ENCODE peak calls at places on chromosomes 4 and X, in five cellular contexts. One of them, this sample, is unnamed.

GRCh38 chrX:19889582-19890342 is 2.4 kb upstream of the SH3KBP1 start:
- DNase-seq in cardiac fibroblast: peak
- DNase-seq in right cardiac atrium: no peak
- DNase-seq in fibroblast of the aortic adventitia: peak
- DNase-seq in cardiac muscle cell: peak
- DNase-seq in this sample: no peak

GRCh38 chr4:3767569-3768288 is 1.5 kb downstream of the ADRA2C start:
- DNase-seq in cardiac fibroblast: no peak
- DNase-seq in right cardiac atrium: peak
- DNase-seq in fibroblast of the aortic adventitia: peak
- DNase-seq in cardiac muscle cell: peak
- DNase-seq in this sample: no peak

GRCh38 chr4:100895572-100896197 is 377.9 kb upstream of the EMCN start:
- DNase-seq in cardiac fibroblast: no peak
- DNase-seq in right cardiac atrium: no peak
- DNase-seq in fibroblast of the aortic adventitia: peak
- DNase-seq in cardiac muscle cell: no peak
- DNase-seq in this sample: no peak

GRCh38 chrX:9597361-9598035 is 132.6 kb downstream of the TBL1X start:
- DNase-seq in cardiac fibroblast: no peak
- DNase-seq in right cardiac atrium: no peak
- DNase-seq in fibroblast of the aortic adventitia: no peak
- DNase-seq in cardiac muscle cell: no peak
- DNase-seq in this sample: no peak

GRCh38 chr4:164779811-164780216 is 25.9 kb downstream of the SMIM31 start:
- DNase-seq in cardiac fibroblast: peak
- DNase-seq in right cardiac atrium: no peak
- DNase-seq in fibroblast of the aortic adventitia: peak
- DNase-seq in cardiac muscle cell: peak
- DNase-seq in this sample: no peak

GRCh38 chr4:3107271-3108185 is 33.0 kb downstream of the HTT start:
- DNase-seq in cardiac fibroblast: no peak
- DNase-seq in right cardiac atrium: no peak
- DNase-seq in fibroblast of the aortic adventitia: peak
- DNase-seq in cardiac muscle cell: no peak
- DNase-seq in this sample: no peak

GRCh38 chr4:8391972-8392371 is 48.6 kb downstream of the ACOX3 start:
- DNase-seq in cardiac fibroblast: peak
- DNase-seq in right cardiac atrium: no peak
- DNase-seq in fibroblast of the aortic adventitia: peak
- DNase-seq in cardiac muscle cell: no peak
- DNase-seq in this sample: peak

GRCh38 chr4:173243321-173243720 is 74.7 kb downstream of the GALNT7 start:
- DNase-seq in cardiac fibroblast: peak
- DNase-seq in right cardiac atrium: no peak
- DNase-seq in fibroblast of the aortic adventitia: peak
- DNase-seq in cardiac muscle cell: no peak
- DNase-seq in this sample: no peak

GRCh38 chrX:107628662-107629532 is 587 bp downstream of the PRPS1 start:
- DNase-seq in cardiac fibroblast: peak
- DNase-seq in right cardiac atrium: peak
- DNase-seq in fibroblast of the aortic adventitia: no peak
- DNase-seq in cardiac muscle cell: peak
- DNase-seq in this sample: peak

GRCh38 chrX:123013141-123013540 is 170.9 kb upstream of the GRIA3 start:
- DNase-seq in cardiac fibroblast: no peak
- DNase-seq in right cardiac atrium: no peak
- DNase-seq in fibroblast of the aortic adventitia: no peak
- DNase-seq in cardiac muscle cell: no peak
- DNase-seq in this sample: no peak

GRCh38 chr4:185775792-185776555 is 36.0 kb downstream of the SORBS2 start:
- DNase-seq in cardiac fibroblast: peak
- DNase-seq in right cardiac atrium: no peak
- DNase-seq in fibroblast of the aortic adventitia: no peak
- DNase-seq in cardiac muscle cell: peak
- DNase-seq in this sample: no peak

GRCh38 chr4:130309221-130309620 is 1213.3 kb downstream of the C4orf33 start:
- DNase-seq in cardiac fibroblast: no peak
- DNase-seq in right cardiac atrium: no peak
- DNase-seq in fibroblast of the aortic adventitia: no peak
- DNase-seq in cardiac muscle cell: no peak
- DNase-seq in this sample: no peak

GRCh38 chr4:58301384-58301783 is 1191.2 kb upstream of the IGFBP7 start:
- DNase-seq in cardiac fibroblast: peak
- DNase-seq in right cardiac atrium: no peak
- DNase-seq in fibroblast of the aortic adventitia: no peak
- DNase-seq in cardiac muscle cell: peak
- DNase-seq in this sample: no peak

GRCh38 chr4:98779021-98779420 is 120.6 kb upstream of the TSPAN5 start:
- DNase-seq in cardiac fibroblast: no peak
- DNase-seq in right cardiac atrium: no peak
- DNase-seq in fibroblast of the aortic adventitia: no peak
- DNase-seq in cardiac muscle cell: no peak
- DNase-seq in this sample: no peak

GRCh38 chr4:28378109-28378830 is 1517.6 kb downstream of the STIM2 start:
- DNase-seq in cardiac fibroblast: peak
- DNase-seq in right cardiac atrium: no peak
- DNase-seq in fibroblast of the aortic adventitia: no peak
- DNase-seq in cardiac muscle cell: no peak
- DNase-seq in this sample: no peak

GRCh38 chrX:134692990-134693389 is 34.7 kb upstream of the PLAC1 start:
- DNase-seq in cardiac fibroblast: peak
- DNase-seq in right cardiac atrium: no peak
- DNase-seq in fibroblast of the aortic adventitia: peak
- DNase-seq in cardiac muscle cell: no peak
- DNase-seq in this sample: no peak

GRCh38 chr4:173448103-173448502 is 49.2 kb upstream of the SCRG1 start:
- DNase-seq in cardiac fibroblast: peak
- DNase-seq in right cardiac atrium: peak
- DNase-seq in fibroblast of the aortic adventitia: peak
- DNase-seq in cardiac muscle cell: no peak
- DNase-seq in this sample: peak

GRCh38 chr4:2797188-2797544 is 4.3 kb downstream of the SH3BP2 start:
- DNase-seq in cardiac fibroblast: no peak
- DNase-seq in right cardiac atrium: peak
- DNase-seq in fibroblast of the aortic adventitia: no peak
- DNase-seq in cardiac muscle cell: no peak
- DNase-seq in this sample: no peak

GRCh38 chr4:17619416-17620105 is 5.1 kb downstream of the MED28 start:
- DNase-seq in cardiac fibroblast: no peak
- DNase-seq in right cardiac atrium: no peak
- DNase-seq in fibroblast of the aortic adventitia: no peak
- DNase-seq in cardiac muscle cell: no peak
- DNase-seq in this sample: no peak

GRCh38 chr4:11393551-11393950 is 35.1 kb downstream of the HS3ST1 start:
- DNase-seq in cardiac fibroblast: no peak
- DNase-seq in right cardiac atrium: no peak
- DNase-seq in fibroblast of the aortic adventitia: no peak
- DNase-seq in cardiac muscle cell: no peak
- DNase-seq in this sample: no peak

GRCh38 chrX:19793471-19793870 is 93.9 kb downstream of the SH3KBP1 start:
- DNase-seq in cardiac fibroblast: no peak
- DNase-seq in right cardiac atrium: no peak
- DNase-seq in fibroblast of the aortic adventitia: peak
- DNase-seq in cardiac muscle cell: no peak
- DNase-seq in this sample: no peak

GRCh38 chrX:131634900-131635299 is 91.0 kb downstream of the OR13H1 start:
- DNase-seq in cardiac fibroblast: no peak
- DNase-seq in right cardiac atrium: no peak
- DNase-seq in fibroblast of the aortic adventitia: no peak
- DNase-seq in cardiac muscle cell: no peak
- DNase-seq in this sample: no peak

GRCh38 chr4:79651516-79651915 is 243.5 kb upstream of the GK2 start:
- DNase-seq in cardiac fibroblast: peak
- DNase-seq in right cardiac atrium: no peak
- DNase-seq in fibroblast of the aortic adventitia: peak
- DNase-seq in cardiac muscle cell: no peak
- DNase-seq in this sample: no peak

GRCh38 chr4:79650794-79651431 is 242.9 kb upstream of the GK2 start:
- DNase-seq in cardiac fibroblast: peak
- DNase-seq in right cardiac atrium: no peak
- DNase-seq in fibroblast of the aortic adventitia: peak
- DNase-seq in cardiac muscle cell: no peak
- DNase-seq in this sample: no peak

GRCh38 chr4:79653871-79654270 is 245.8 kb upstream of the GK2 start:
- DNase-seq in cardiac fibroblast: no peak
- DNase-seq in right cardiac atrium: no peak
- DNase-seq in fibroblast of the aortic adventitia: no peak
- DNase-seq in cardiac muscle cell: no peak
- DNase-seq in this sample: no peak

GRCh38 chr4:79652232-79652631 is 244.2 kb upstream of the GK2 start:
- DNase-seq in cardiac fibroblast: peak
- DNase-seq in right cardiac atrium: no peak
- DNase-seq in fibroblast of the aortic adventitia: peak
- DNase-seq in cardiac muscle cell: no peak
- DNase-seq in this sample: no peak

DNA sequence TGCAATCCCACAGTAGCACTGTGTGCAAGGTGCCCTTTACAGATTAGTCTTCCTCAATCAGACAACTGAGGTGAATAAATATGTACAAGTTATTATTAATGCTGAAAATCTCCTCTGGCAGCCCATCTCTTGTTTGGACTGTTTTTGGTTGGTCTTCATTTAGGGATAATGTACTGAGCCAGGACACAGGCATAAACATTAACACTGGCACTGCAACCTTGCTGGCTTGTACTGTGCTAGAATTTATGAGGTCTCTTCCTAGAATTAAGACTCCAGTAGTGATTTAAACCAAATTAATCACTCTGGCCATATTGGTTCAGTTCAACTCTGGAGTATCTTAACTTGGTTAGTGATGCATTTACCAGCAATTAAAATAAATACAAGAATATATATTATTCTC is 244.7 kb upstream of the GK2 start:
- DNase-seq in cardiac fibroblast: no peak
- DNase-seq in right cardiac atrium: no peak
- DNase-seq in fibroblast of the aortic adventitia: no peak
- DNase-seq in cardiac muscle cell: no peak
- DNase-seq in this sample: no peak
- H3K4me3 ChIP-seq in cardiac fibroblast: no peak
- H3K4me3 ChIP-seq in right cardiac atrium: no peak
- H3K4me3 ChIP-seq in fibroblast of the aortic adventitia: no peak
- H3K4me3 ChIP-seq in cardiac muscle cell: no peak
- H3K4me3 ChIP-seq in this sample: no peak

GRCh38 chr4:134539729-134540231 is 338.2 kb upstream of the PABPC4L start:
- DNase-seq in cardiac fibroblast: no peak
- DNase-seq in right cardiac atrium: no peak
- DNase-seq in fibroblast of the aortic adventitia: no peak
- DNase-seq in cardiac muscle cell: no peak
- DNase-seq in this sample: no peak
- H3K4me3 ChIP-seq in cardiac fibroblast: no peak
- H3K4me3 ChIP-seq in right cardiac atrium: no peak
- H3K4me3 ChIP-seq in fibroblast of the aortic adventitia: no peak
- H3K4me3 ChIP-seq in cardiac muscle cell: no peak
- H3K4me3 ChIP-seq in this sample: no peak

GRCh38 chr4:151940926-151941617 is 180.3 kb upstream of the GATB start:
- DNase-seq in cardiac fibroblast: no peak
- DNase-seq in right cardiac atrium: no peak
- DNase-seq in fibroblast of the aortic adventitia: no peak
- DNase-seq in cardiac muscle cell: no peak
- DNase-seq in this sample: no peak
- H3K4me3 ChIP-seq in cardiac fibroblast: no peak
- H3K4me3 ChIP-seq in right cardiac atrium: no peak
- H3K4me3 ChIP-seq in fibroblast of the aortic adventitia: no peak
- H3K4me3 ChIP-seq in cardiac muscle cell: no peak
- H3K4me3 ChIP-seq in this sample: no peak

DNA sequence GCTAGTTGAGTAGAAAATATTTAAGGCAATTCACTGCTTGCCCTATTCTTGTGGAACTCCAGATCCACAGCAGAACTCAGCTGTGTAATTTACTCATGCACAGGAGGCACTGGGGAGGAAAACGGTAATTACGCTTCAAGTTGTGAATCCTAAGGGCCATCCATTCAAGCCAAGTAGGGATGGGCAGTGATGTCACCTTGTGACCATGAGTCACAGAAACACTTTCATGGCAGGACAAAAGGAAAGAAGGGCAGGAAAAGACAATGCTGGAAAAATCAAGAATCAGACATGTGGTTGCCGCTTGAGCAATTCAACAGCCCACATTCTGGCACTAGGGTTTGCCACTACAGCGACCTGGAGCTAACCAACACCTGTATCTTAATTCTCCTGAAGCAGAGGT is 1.4 kb downstream of the PAQR3 start:
- DNase-seq in cardiac fibroblast: no peak
- DNase-seq in right cardiac atrium: no peak
- DNase-seq in fibroblast of the aortic adventitia: peak
- DNase-seq in cardiac muscle cell: no peak
- DNase-seq in this sample: no peak
- H3K4me3 ChIP-seq in cardiac fibroblast: no peak
- H3K4me3 ChIP-seq in right cardiac atrium: no peak
- H3K4me3 ChIP-seq in fibroblast of the aortic adventitia: peak
- H3K4me3 ChIP-seq in cardiac muscle cell: peak
- H3K4me3 ChIP-seq in this sample: no peak

GRCh38 chr4:78592104-78592783 is 40.7 kb downstream of the ANXA3 start:
- DNase-seq in cardiac fibroblast: no peak
- DNase-seq in right cardiac atrium: no peak
- DNase-seq in fibroblast of the aortic adventitia: no peak
- DNase-seq in cardiac muscle cell: no peak
- DNase-seq in this sample: no peak

GRCh38 chr4:78585633-78586032 is 34.1 kb downstream of the ANXA3 start:
- DNase-seq in cardiac fibroblast: no peak
- DNase-seq in right cardiac atrium: no peak
- DNase-seq in fibroblast of the aortic adventitia: no peak
- DNase-seq in cardiac muscle cell: no peak
- DNase-seq in this sample: no peak

GRCh38 chr4:78584863-78585576 is 33.5 kb downstream of the ANXA3 start:
- DNase-seq in cardiac fibroblast: peak
- DNase-seq in right cardiac atrium: no peak
- DNase-seq in fibroblast of the aortic adventitia: peak
- DNase-seq in cardiac muscle cell: no peak
- DNase-seq in this sample: no peak

GRCh38 chr4:78591404-78591803 is 39.8 kb downstream of the ANXA3 start:
- DNase-seq in cardiac fibroblast: peak
- DNase-seq in right cardiac atrium: no peak
- DNase-seq in fibroblast of the aortic adventitia: no peak
- DNase-seq in cardiac muscle cell: no peak
- DNase-seq in this sample: no peak

DNA sequence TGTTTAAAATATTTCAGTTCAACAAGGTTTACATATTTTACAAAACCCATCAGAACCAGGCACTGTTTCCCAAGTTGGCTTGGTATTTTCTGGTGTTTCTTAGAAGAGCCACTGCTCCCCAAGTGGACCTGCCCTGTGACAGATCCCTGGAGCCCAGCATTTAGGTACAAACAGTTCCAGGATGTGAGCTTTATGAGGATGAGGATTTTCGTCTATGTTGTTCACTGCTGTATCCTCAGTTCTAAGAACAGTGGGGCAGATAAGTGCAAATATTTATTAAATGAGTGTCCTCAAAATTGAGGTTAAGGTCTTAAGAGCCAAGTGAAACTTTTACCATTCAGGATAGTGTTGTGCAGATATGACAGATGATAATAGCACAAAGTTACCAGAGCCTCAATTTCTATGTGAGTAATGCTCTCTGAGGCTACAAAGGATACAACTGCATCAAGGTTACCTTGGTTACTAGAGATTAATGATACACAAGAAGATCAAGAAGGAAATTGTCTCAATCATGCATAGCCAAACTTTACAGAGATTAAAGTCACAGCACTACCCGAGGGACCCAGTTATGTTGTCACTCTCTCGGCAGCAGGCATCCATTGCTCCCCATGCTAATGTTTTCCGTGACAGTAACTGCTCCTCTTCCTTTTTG is 37.5 kb downstream of the ANXA3 start:
- DNase-seq in cardiac fibroblast: no peak
- DNase-seq in right cardiac atrium: no peak
- DNase-seq in fibroblast of the aortic adventitia: no peak
- DNase-seq in cardiac muscle cell: no peak
- DNase-seq in this sample: no peak
- H3K4me3 ChIP-seq in cardiac fibroblast: no peak
- H3K4me3 ChIP-seq in right cardiac atrium: no peak
- H3K4me3 ChIP-seq in fibroblast of the aortic adventitia: no peak
- H3K4me3 ChIP-seq in cardiac muscle cell: no peak
- H3K4me3 ChIP-seq in this sample: no peak

This sample was measured in heart left ventricle.